ENCODE peak calls at places on chromosome 2, in six cellular contexts. E, H, I, G, D and P are unnamed samples.

GRCh38 chr2:215218587-215219577 is 80.5 kb upstream of the ABCA12 start:
- ATAC-seq in I (no peak), D (no peak), E (no peak), G (peak; percentile 32), H (no peak), P (no peak)

GRCh38 chr2:28704621-28705020 is 47.0 kb upstream of the PPP1CB start:
- ATAC-seq in D (no peak), H (no peak), G (no peak), I (no peak), E (no peak), P (no peak)

GRCh38 chr2:113978524-113979171 is 88.8 kb downstream of the ACTR3 start:
- ATAC-seq in H (peak; percentile 13), G (no peak), E (no peak), D (no peak), I (no peak), P (no peak)

GRCh38 chr2:170180031-170180566 is 2.2 kb downstream of the MYO3B start:
- ATAC-seq in I (no peak), E (no peak), D (no peak), G (no peak), H (no peak), P (no peak)

GRCh38 chr2:239831272-239831731 is 193.8 kb downstream of the NDUFA10 start:
- ATAC-seq in I (no peak), H (no peak), G (peak; percentile 45), E (no peak), D (no peak), P (peak; percentile 12)

GRCh38 chr2:136139601-136140000 is 21.7 kb upstream of the CXCR4 start:
- ATAC-seq in D (no peak), H (no peak), E (no peak), I (no peak), G (no peak), P (no peak)

GRCh38 chr2:189651284-189651683 is 10.0 kb upstream of the ASNSD1 start:
- ATAC-seq in E (no peak), D (no peak), I (no peak), H (no peak), G (no peak), P (no peak)

GRCh38 chr2:150046211-150046610 is 441.3 kb downstream of the RND3 start:
- ATAC-seq in E (no peak), H (no peak), D (no peak), I (no peak), G (no peak), P (no peak)

GRCh38 chr2:121664086-121664485 is 14.8 kb upstream of the CLASP1 start:
- ATAC-seq in G (no peak), I (peak; percentile 47), D (no peak), E (no peak), H (no peak), P (no peak)

GRCh38 chr2:69163109-69163508 is 150.1 kb downstream of the ANTXR1 start:
- ATAC-seq in I (peak; percentile 40), E (peak; percentile 85), H (no peak), D (peak; percentile 85), G (peak; percentile 82), P (peak; percentile 85)

GRCh38 chr2:172058660-172059059 is 26.6 kb upstream of the DLX1 start:
- ATAC-seq in I (no peak), G (no peak), D (no peak), E (no peak), H (no peak), P (no peak)

GRCh38 chr2:127681976-127682857 is 6.9 kb upstream of the LIMS2 start:
- ATAC-seq in E (no peak), H (no peak), G (no peak), I (no peak), D (no peak), P (no peak)

GRCh38 chr2:68282814-68283812 is 30.8 kb upstream of the PPP3R1 start:
- ATAC-seq in G (peak; percentile 76), H (peak; percentile 78), E (no peak), I (peak; percentile 57), D (no peak), P (no peak)

GRCh38 chr2:239164281-239164871 is 236.4 kb downstream of the HDAC4 start:
- ATAC-seq in I (no peak), G (peak; percentile 95), H (no peak), E (no peak), D (no peak), P (no peak)

GRCh38 chr2:86286518-86286917 is 50.9 kb downstream of the REEP1 start:
- ATAC-seq in D (peak; percentile 20), G (no peak), H (peak; percentile 92), E (no peak), I (no peak), P (no peak)

GRCh38 chr2:120376679-120377640 is 31.0 kb downstream of the INHBB start:
- ATAC-seq in H (no peak), I (no peak), D (no peak), E (no peak), G (no peak), P (no peak)

GRCh38 chr2:239344857-239345216 is 56.0 kb downstream of the HDAC4 start:
- ATAC-seq in D (peak; percentile 61), E (no peak), H (peak; percentile 80), G (no peak), I (no peak), P (no peak)

GRCh38 chr2:197240713-197241050 is 69.9 kb downstream of the ANKRD44 start:
- ATAC-seq in D (no peak), E (no peak), H (no peak), I (no peak), G (no peak), P (no peak)

GRCh38 chr2:66563473-66563872 is 128.5 kb downstream of the MEIS1 start:
- ATAC-seq in I (no peak), H (no peak), E (no peak), G (no peak), D (no peak), P (no peak)

GRCh38 chr2:58110765-58111164 is 64.2 kb downstream of the VRK2 start:
- ATAC-seq in G (no peak), D (no peak), I (no peak), H (no peak), E (peak; percentile 14), P (no peak)

GRCh38 chr2:88085099-88085498 is 17.5 kb downstream of the SMYD1 start:
- ATAC-seq in H (no peak), I (no peak), E (no peak), D (no peak), G (no peak), P (no peak)

GRCh38 chr2:33033524-33034150 is 86.9 kb downstream of the LTBP1 start:
- ATAC-seq in D (peak; percentile 72), E (no peak), I (peak; percentile 55), G (no peak), H (peak; percentile 68), P (peak; percentile 22)

GRCh38 chr2:239625913-239626734 is 225.3 kb upstream of the HDAC4 start:
- ATAC-seq in H (no peak), E (no peak), G (peak; percentile 68), D (no peak), I (no peak), P (no peak)

GRCh38 chr2:219672406-219672805 is 45.0 kb downstream of the SLC4A3 start:
- ATAC-seq in D (no peak), E (no peak), G (no peak), H (no peak), I (no peak), P (no peak)

GRCh38 chr2:52686935-52687334 is 1080.7 kb upstream of the CHAC2 start:
- ATAC-seq in H (peak; percentile 39), D (no peak), E (no peak), I (no peak), G (no peak), P (no peak)

GRCh38 chr2:17795309-17795708 is 21.0 kb upstream of the MSGN1 start:
- ATAC-seq in G (no peak), E (no peak), H (no peak), I (no peak), D (no peak), P (no peak)

GRCh38 chr2:60392014-60392391 is 161.5 kb downstream of the BCL11A start:
- ATAC-seq in D (no peak), E (no peak), I (no peak), G (no peak), H (no peak), P (no peak)

GRCh38 chr2:201858781-201859180 is 52.4 kb downstream of the CDK15 start:
- ATAC-seq in D (peak; percentile 24), H (peak; percentile 45), E (no peak), I (peak; percentile 22), G (no peak), P (peak; percentile 60)

GRCh38 chr2:197258580-197258979 is 52.0 kb downstream of the ANKRD44 start:
- ATAC-seq in D (no peak), H (no peak), G (peak; percentile 36), I (no peak), E (no peak), P (no peak)

GRCh38 chr2:73838889-73839539 is 10.3 kb downstream of the STAMBP start:
- ATAC-seq in I (no peak), D (no peak), E (no peak), H (no peak), G (no peak), P (peak; percentile 71)
- H3K27ac ChIP-seq in I (peak overlapping the region; percentile 99), D (no peak overlapping the region), E (peak overlapping the region; percentile 41), H (no peak overlapping the region), G (no peak overlapping the region), P (peak overlapping the region; percentile 99)

DNA sequence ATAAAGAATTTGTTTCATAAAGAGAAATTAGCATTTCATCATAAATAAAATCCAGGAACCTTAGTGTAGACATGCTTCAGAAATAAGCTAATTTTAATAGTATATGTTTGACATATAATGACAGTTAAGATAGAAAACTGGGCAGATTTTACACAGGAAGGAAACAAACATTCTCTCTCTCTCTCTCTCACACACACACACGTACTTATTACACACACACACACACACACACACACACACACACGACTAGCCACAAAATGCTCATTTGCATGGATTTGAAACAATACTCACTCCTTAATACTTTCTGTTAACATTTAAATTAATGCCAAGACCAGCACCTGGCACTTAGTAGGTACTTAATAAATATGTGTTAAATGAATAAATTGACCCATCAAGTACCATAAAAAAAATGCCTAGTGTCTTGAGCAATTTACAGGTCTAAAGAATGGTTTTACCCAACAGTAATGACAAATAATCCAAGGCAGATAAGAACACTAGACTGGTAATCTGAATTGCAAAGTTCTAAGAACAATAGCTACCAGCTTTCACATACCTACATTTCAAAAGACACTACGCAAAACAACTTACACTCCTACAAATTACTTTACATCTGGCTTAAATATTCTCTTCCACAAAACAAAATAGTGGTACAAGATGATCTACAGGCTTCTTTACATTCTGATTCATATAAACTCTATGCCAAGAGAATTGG is 2.9 kb upstream of the GALNT3 start:
- ATAC-seq in D (no peak), E (no peak), I (no peak), G (no peak), H (no peak), P (no peak)
- H3K4me1 ChIP-seq in D (peaks cover 17% of the 10 kb centered on the region), E (peaks cover 18% of the 10 kb centered on the region), I (no peaks in the 10 kb centered on the region), G (peaks cover 22% of the 10 kb centered on the region), H (peaks cover 11% of the 10 kb centered on the region), P (no peaks in the 10 kb centered on the region)

DNA sequence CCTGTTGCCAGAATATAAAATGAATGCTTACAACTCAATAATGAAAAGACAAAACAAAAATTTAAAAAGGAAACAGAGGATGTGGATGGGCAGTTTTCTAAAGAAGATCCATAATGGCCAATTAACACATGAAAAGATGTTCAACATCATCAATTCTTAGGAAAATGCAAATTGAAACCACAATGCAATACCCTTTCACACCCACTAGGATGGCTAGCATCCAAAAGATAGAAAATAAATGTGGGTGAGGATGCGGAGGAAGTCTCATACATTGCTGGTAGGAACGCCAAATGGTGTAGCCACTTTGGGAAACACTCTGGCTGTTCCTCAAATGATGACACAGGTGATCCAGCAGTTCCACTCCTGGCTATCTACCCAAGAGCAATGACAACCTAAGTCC is 130.5 kb downstream of the TNS1 start:
- ATAC-seq in I (no peak), E (no peak), H (no peak), D (no peak), G (no peak), P (no peak)
- TF ChIP-seq CTCF in I (no peak), E (peak; percentile 47), H (no peak), D (no peak), G (peak; percentile 18), P (no peak)

GRCh38 chr2:97741686-97742085 is 28.3 kb downstream of the ZAP70 start:
- ATAC-seq in E (no peak), H (no peak), D (no peak), I (no peak), G (no peak), P (no peak)
- H3K27ac ChIP-seq in E (no peak overlapping the region), H (no peak overlapping the region), D (no peak overlapping the region), I (no peak overlapping the region), G (no peak overlapping the region), P (no peak overlapping the region)